ENCODE peak calls at places on chromosome 16, in four cellular contexts. F, Q, K and R are unnamed samples.

GRCh38 chr16:3519581-3519980 is 18.8 kb downstream of the CLUAP1 start:
- DNase-seq in F (no peak), Q (no peak), K (no peak), R (no peak)

GRCh38 chr16:22721497-22722100 is 92.4 kb upstream of the HS3ST2 start:
- DNase-seq in F (peak; percentile 30), Q (peak; percentile 68), K (no peak), R (no peak)

GRCh38 chr16:17063156-17063555 is 407.6 kb downstream of the XYLT1 start:
- DNase-seq in F (no peak), Q (no peak), K (no peak), R (no peak)

GRCh38 chr16:2799852-2800226 is 1.6 kb downstream of the PRSS41 start:
- DNase-seq in F (no peak), Q (no peak), K (no peak), R (no peak)

GRCh38 chr16:50642349-50642748 is 38.8 kb downstream of the SNX20 start:
- DNase-seq in F (no peak), Q (no peak), K (no peak), R (no peak)

GRCh38 chr16:5058476-5058875 is 7.3 kb downstream of the C16orf89 start:
- DNase-seq in F (no peak), Q (peak; percentile 48), K (peak; percentile 72), R (no peak)

GRCh38 chr16:17509194-17509593 is 38.4 kb upstream of the XYLT1 start:
- DNase-seq in F (no peak), Q (no peak), K (no peak), R (no peak)

GRCh38 chr16:75005697-75006096 is 6.9 kb downstream of the ZNRF1 start:
- DNase-seq in F (no peak), Q (no peak), K (no peak), R (no peak)

GRCh38 chr16:69397821-69398521 is 12.2 kb upstream of the TERF2 start:
- DNase-seq in F (no peak), Q (peak; percentile 61), K (peak; percentile 57), R (no peak)

GRCh38 chr16:72172105-72173034 is at the start of gene PMFBP1:
- DNase-seq in F (peak; percentile 88), Q (no peak), K (no peak), R (no peak)

GRCh38 chr16:84390131-84390785 is 21.9 kb downstream of the ATP2C2 start:
- DNase-seq in F (no peak), Q (no peak), K (peak; percentile 18), R (no peak)

GRCh38 chr16:720507-720989 is 398 bp upstream of the ANTKMT start:
- DNase-seq in F (peak; percentile 68), Q (peak; percentile 89), K (no peak), R (no peak)

GRCh38 chr16:48101069-48101674 is 54.6 kb downstream of the ABCC12 start:
- DNase-seq in F (no peak), Q (no peak), K (no peak), R (no peak)

GRCh38 chr16:78473031-78473699 is 373.7 kb downstream of the WWOX start:
- DNase-seq in F (no peak), Q (no peak), K (no peak), R (no peak)

GRCh38 chr16:21614896-21615295 is 15.5 kb downstream of the METTL9 start:
- DNase-seq in F (no peak), Q (no peak), K (no peak), R (no peak)
- TF ChIP-seq CTCF in F (no peak), Q (peak; percentile 35), K (peak; percentile 27), R (peak; percentile 29)

GRCh38 chr16:81263470-81264200 is 25.1 kb downstream of the BCO1 start:
- DNase-seq in F (no peak), Q (no peak), K (no peak), R (no peak)
- TF ChIP-seq CTCF in F (no peak), Q (no peak), K (no peak), R (peak; percentile 9)

DNA sequence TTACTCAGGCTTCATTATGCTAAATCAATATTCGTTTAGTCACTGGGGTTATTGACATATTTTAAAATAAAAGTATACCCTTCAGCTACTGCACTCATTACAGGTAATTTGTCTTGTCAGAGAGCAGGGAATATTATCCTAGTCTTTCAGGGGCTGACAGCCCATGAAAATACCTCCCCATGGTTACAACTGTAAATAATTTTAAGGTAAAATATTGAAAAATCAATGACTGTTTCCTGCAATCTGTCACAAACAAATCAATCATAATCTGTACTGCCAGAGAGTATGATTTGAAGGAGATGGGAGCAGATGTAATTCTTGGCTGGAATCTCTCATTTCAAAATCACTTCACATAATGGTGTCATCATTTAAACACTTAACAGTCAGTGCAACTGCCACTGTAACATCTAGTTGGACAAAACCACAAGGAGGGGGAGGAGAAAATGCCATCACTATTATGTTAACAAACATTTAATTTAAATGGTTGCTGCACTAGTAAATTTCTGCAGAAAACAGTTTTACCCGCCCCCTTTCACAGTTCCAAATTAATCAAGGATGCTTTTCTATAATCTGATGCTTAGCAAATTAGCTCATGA is 9.3 kb upstream of the IRX5 start:
- DNase-seq in F (no peak), Q (no peak), K (no peak), R (no peak)
- TF ChIP-seq CTCF in F (no peak), Q (no peak), K (no peak), R (no peak)

GRCh38 chr16:20327444-20328041 is at the start of gene GP2:
- DNase-seq in F (no peak), Q (no peak), K (no peak), R (no peak)
- TF ChIP-seq CTCF in F (no peak), Q (no peak), K (no peak), R (peak; percentile 16)

GRCh38 chr16:86368261-86368660 is 142.1 kb upstream of the FOXF1 start:
- DNase-seq in F (no peak), Q (no peak), K (no peak), R (no peak)
- TF ChIP-seq CTCF in F (no peak), Q (no peak), K (no peak), R (no peak)

DNA sequence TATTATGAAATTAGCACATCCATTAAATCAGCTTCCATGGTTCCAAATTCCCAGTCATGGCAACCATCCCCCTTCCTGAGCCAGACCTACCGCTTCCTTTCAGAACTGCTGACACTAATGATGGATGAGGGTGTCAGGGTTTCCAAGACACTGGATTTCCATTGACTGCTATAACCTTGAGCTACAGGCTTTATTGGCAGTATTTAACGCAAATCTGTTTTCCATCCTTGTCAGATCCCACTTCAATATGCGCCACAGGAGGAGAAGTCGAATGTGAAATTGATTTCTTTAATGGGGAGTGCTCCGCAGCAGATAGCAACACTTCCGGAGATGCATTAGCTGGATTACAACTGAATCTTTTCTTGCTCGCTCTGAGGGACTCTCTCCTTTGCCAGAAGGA is 197.1 kb downstream of the HS3ST4 start:
- DNase-seq in F (no peak), Q (no peak), K (no peak), R (no peak)
- TF ChIP-seq CTCF in F (no peak), Q (no peak), K (no peak), R (no peak)

DNA sequence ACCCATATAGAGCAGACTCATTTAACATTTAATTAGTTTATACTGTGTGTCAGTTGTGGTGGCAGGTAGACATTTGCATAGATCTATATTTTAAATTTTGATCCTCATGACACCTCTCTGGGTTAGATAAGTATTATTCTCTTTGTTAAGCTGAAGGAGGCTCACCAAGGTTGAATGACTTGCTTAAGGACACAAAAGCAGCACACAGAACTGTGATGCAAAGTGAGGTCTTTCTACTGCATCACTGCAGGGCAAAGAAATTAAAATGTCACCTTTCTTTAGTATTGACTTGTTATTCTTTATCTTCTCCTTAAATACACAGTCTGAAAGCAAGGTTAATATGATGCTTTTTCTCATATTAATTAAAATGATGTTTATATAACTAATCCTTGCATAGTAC is 8.6 kb upstream of the TOX3 start:
- DNase-seq in F (no peak), Q (no peak), K (no peak), R (no peak)
- TF ChIP-seq CTCF in F (no peak), Q (no peak), K (no peak), R (no peak)